ENCODE peak calls at places on chromosomes 13 and 19, in four cellular contexts. M, C, W and H are unnamed samples.
A peak's percentile ranks its signal among the peaks of the same experiment; 100 is the strongest.

GRCh38 chr19:55372316-55373081 is 2.2 kb upstream of the IL11 start:
- DNase-seq in M (peak; percentile 16), C (no peak), W (no peak), H (no peak)

GRCh38 chr13:30119476-30119875 is 187.9 kb downstream of the KATNAL1 start:
- DNase-seq in M (peak; percentile 4), C (no peak), W (peak; percentile 34), H (no peak)

GRCh38 chr19:7783991-7784421 is 21.0 kb downstream of the CLEC4M start:
- DNase-seq in M (no peak), C (no peak), W (no peak), H (no peak)

GRCh38 chr19:10724573-10725071 is 6.7 kb downstream of the DNM2 start:
- DNase-seq in M (no peak), C (no peak), W (no peak), H (no peak)

GRCh38 chr13:98445340-98446233 is 131.3 kb downstream of the STK24 start:
- DNase-seq in M (peak; percentile 61), C (peak; percentile 74), W (peak; percentile 78), H (peak; percentile 89)

GRCh38 chr19:15185188-15185587 is 15.6 kb downstream of the NOTCH3 start:
- DNase-seq in M (no peak), C (no peak), W (no peak), H (no peak)

GRCh38 chr19:14440049-14440448 is 6.9 kb downstream of the PKN1 start:
- DNase-seq in M (peak; percentile 60), C (no peak), W (peak; percentile 88), H (peak; percentile 78)

GRCh38 chr19:31312004-31312403 is 37.2 kb downstream of the TSHZ3 start:
- DNase-seq in M (no peak), C (no peak), W (no peak), H (peak; percentile 68)

GRCh38 chr19:46978470-46978869 is 41.2 kb upstream of the NPAS1 start:
- DNase-seq in M (no peak), C (no peak), W (no peak), H (no peak)

GRCh38 chr13:87827479-87827878 is 156.3 kb downstream of the SLITRK5 start:
- DNase-seq in M (no peak), C (no peak), W (no peak), H (no peak)

GRCh38 chr13:32728327-32728726 is 142.1 kb downstream of the PDS5B start:
- DNase-seq in M (no peak), C (no peak), W (no peak), H (no peak)

GRCh38 chr19:10009269-10009665 is 1.0 kb downstream of the COL5A3 start:
- DNase-seq in M (peak; percentile 9), C (peak; percentile 50), W (no peak), H (peak; percentile 89)

GRCh38 chr13:105627270-105627669 is 908.2 kb downstream of the EFNB2 start:
- DNase-seq in M (no peak), C (no peak), W (no peak), H (no peak)

GRCh38 chr13:32225494-32225931 is 89.7 kb downstream of the ZAR1L start:
- DNase-seq in M (no peak), C (no peak), W (no peak), H (no peak)

GRCh38 chr19:19447536-19448237 is 42.2 kb downstream of the GATAD2A start:
- DNase-seq in M (peak; percentile 33), C (peak; percentile 34), W (no peak), H (no peak)

GRCh38 chr13:99086869-99087129 is 108.9 kb upstream of the DOCK9 start:
- DNase-seq in M (no peak), C (no peak), W (no peak), H (peak; percentile 74)

GRCh38 chr19:3055741-3056453 is 6.4 kb downstream of the TLE5 start:
- DNase-seq in M (no peak), C (peak; percentile 88), W (no peak), H (no peak)

GRCh38 chr13:29621401-29621800 is 25.9 kb upstream of the SLC7A1 start:
- DNase-seq in M (no peak), C (no peak), W (no peak), H (no peak)

GRCh38 chr19:39307233-39307821 is 11.1 kb downstream of the IFNL1 start:
- DNase-seq in M (no peak), C (no peak), W (no peak), H (peak; percentile 42)

GRCh38 chr13:43307921-43308433 is 284.6 kb downstream of the DNAJC15 start:
- DNase-seq in M (no peak), C (peak; percentile 70), W (peak; percentile 72), H (peak; percentile 94)

GRCh38 chr13:36057041-36057440 is 74.1 kb downstream of the DCLK1 start:
- DNase-seq in M (no peak), C (no peak), W (no peak), H (no peak)

GRCh38 chr19:30862876-30863275 is 486.4 kb downstream of the TSHZ3 start:
- DNase-seq in M (no peak), C (no peak), W (no peak), H (no peak)

GRCh38 chr13:108915634-108916497 is 286.5 kb downstream of the MYO16 start:
- DNase-seq in M (peak; percentile 44), C (peak; percentile 87), W (peak; percentile 81), H (peak; percentile 98)

GRCh38 chr13:110448230-110448629 is 113.3 kb downstream of the RAB20 start:
- DNase-seq in M (no peak), C (no peak), W (no peak), H (no peak)

GRCh38 chr13:102709536-102709935 is 14.7 kb upstream of the METTL21C start:
- DNase-seq in M (no peak), C (no peak), W (no peak), H (no peak)

GRCh38 chr13:99655351-99656091 is 154.2 kb downstream of the TM9SF2 start:
- DNase-seq in M (peak; percentile 15), C (no peak), W (no peak), H (no peak)

GRCh38 chr13:49410477-49410876 is 33.4 kb downstream of the CAB39L start:
- DNase-seq in M (no peak), C (no peak), W (no peak), H (no peak)

DNA sequence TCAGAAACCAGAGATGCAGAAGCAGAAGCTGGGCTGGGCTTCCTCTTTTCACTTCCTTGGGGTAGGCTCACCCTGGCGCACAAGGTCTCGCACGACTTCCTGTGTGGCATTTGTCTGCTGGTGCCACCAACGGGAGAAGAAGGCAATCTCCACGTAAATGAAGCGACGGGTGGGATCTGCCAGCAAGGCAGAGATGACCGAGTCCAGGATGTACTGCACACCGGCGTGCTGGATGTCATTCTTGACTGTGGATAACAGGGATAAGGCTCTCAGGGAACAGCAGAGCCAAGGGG is 1.3 kb downstream of the MAN2B1 start:
- DNase-seq in M (peak; percentile 27), C (no peak), W (peak; percentile 89), H (no peak)
- H3K4me3 ChIP-seq in M (peak overlapping the region; percentile 66), C (no peak overlapping the region), W (peak overlapping the region; percentile 81), H (peak overlapping the region; percentile 79)

GRCh38 chr13:114234266-114234644 is 442 bp upstream of the CDC16 start:
- DNase-seq in M (no peak), C (no peak), W (no peak), H (no peak)
- H3K4me3 ChIP-seq in M (peak overlapping the region; percentile 66), C (no peak overlapping the region), W (peak overlapping the region; percentile 77), H (peak overlapping the region; percentile 97)

GRCh38 chr19:6501740-6502648 is at the start of gene TUBB4A:
- DNase-seq in M (no peak), C (no peak), W (peak; percentile 38), H (no peak)
- H3K4me3 ChIP-seq in M (peak within 1 kb of the TSS; percentile 63), C (peak within 1 kb of the TSS; percentile 45), W (peak within 1 kb of the TSS; percentile 66), H (peak within 1 kb of the TSS; percentile 43)

GRCh38 chr19:49335071-49335783 is at the start of gene CD37:
- DNase-seq in M (peak; percentile 33), C (no peak), W (peak; percentile 80), H (no peak)

GRCh38 chr19:49331616-49332055 is 3.6 kb upstream of the CD37 start:
- DNase-seq in M (peak; percentile 39), C (no peak), W (peak; percentile 90), H (no peak)

GRCh38 chr19:49336482-49337266 is 1.5 kb downstream of the CD37 start:
- DNase-seq in M (no peak), C (no peak), W (no peak), H (no peak)

GRCh38 chr19:49335784-49336481 is 727 bp downstream of the CD37 start:
- DNase-seq in M (no peak), C (no peak), W (peak; percentile 73), H (no peak)

GRCh38 chr19:49333426-49334288 is 1.5 kb upstream of the CD37 start:
- DNase-seq in M (peak; percentile 54), C (no peak), W (peak; percentile 93), H (no peak)
- H3K4me3 ChIP-seq in M (peak overlapping the region; percentile 39), C (no peak overlapping the region), W (peak overlapping the region; percentile 84), H (no peak overlapping the region)

DNA sequence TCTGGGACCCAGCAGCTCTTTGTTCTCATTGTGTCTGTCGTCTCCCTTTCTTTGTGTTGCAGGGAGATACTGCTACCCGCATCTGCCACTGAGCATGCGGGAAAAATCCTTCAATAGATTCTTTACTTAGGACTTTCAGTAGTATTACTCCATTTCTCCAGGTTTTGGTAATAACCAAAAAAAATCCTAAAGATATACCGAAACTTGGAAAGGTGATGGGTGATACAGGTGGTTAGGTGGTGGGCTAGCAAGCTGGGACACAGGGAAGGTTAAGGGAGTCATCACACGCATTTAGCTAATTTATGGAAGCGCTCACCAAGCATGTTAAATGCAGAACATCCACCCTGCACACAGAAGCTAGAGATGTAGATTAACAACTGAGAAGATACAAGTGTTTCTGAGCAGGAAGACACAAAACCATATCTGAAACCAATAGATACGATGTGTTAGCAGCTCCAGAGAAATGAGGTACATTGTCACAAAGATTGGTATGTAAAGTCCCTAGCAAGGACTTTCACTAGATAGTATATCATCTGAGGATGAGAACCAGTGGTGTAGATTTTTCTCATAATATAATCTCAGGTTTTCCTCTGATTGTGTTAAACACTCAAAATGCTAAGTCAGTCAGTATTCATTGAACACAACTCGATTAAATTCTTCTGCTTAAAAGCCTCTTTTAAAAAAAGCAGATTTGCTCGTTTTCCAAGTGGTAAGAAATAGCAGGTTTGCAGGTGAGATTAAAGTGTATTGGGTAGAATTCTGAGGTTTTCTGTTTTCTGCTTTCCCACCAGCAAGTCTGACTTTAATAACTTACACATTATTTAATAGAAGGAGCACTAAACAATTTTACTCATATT is 1.3 kb upstream of the SLAIN1 start:
- DNase-seq in M (peak; percentile 4), C (no peak), W (peak; percentile 51), H (no peak)
- H3K4me3 ChIP-seq in M (peak overlapping the region; percentile 75), C (no peak overlapping the region), W (peak overlapping the region; percentile 75), H (no peak overlapping the region)

DNA sequence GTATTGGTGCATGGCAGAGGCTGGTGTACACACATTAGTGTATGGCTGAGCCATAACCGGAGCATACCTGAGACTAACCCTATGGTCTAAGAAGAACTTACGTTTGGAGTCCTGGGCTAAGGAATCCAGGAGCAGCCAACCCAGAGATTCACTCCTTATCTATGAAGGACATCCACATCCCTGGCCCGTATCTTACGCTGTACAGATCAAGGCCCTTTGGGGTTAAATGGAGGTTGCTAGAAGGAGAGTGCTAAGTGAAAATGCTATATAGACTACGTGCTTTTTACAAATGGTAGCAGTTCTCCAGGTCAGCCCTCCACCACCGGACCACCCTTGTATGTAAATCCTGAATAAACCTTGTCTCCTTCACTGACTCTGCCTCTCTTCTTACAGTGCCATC is 1.9 kb upstream of the SUGT1 start:
- DNase-seq in M (no peak), C (no peak), W (no peak), H (no peak)
- H3K4me3 ChIP-seq in M (no peak overlapping the region), C (no peak overlapping the region), W (peak overlapping the region; percentile 91), H (no peak overlapping the region)

DNA sequence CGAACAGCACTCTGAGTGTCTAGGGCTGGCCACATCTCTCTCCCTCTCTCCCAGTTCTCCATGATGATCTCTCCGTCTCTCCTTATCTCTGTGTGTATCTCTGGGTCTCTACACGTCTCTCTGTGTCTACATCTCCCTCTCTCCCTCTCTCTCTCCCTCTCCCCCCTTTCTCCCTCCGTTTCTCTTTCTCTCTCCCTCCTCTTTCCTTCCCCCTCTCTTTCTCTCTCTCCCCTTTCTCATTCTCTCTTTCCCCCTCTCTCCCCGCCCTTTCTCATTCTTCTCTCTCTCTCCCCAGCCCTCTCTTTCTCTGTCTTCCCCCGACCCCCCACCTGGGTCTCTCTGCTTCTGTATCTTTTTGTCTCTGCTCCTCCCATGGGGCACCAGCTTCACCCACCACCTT is 21.3 kb upstream of the TNFAIP8L1 start:
- DNase-seq in M (no peak), C (no peak), W (no peak), H (no peak)
- H3K4me3 ChIP-seq in M (no peak overlapping the region), C (no peak overlapping the region), W (no peak overlapping the region), H (no peak overlapping the region)